ENCODE peak calls at places on chromosome 12, in nine cellular contexts. One of them, this sample, is unnamed.

GRCh38 chr12:106994579-106995220 is 7.8 kb upstream of the MTERF2 start:
- DNase-seq in BE2C: no peak
- DNase-seq in hepatocyte: no peak
- DNase-seq in effector memory CD4-positive, alpha-beta T cell: no peak
- DNase-seq in right atrium auricular region: no peak
- DNase-seq in heart left ventricle: no peak
- DNase-seq in body of pancreas: no peak
- DNase-seq in brain microvascular endothelial cell: peak; percentile 26
- DNase-seq in kidney epithelial cell: no peak
- DNase-seq in this sample: no peak

GRCh38 chr12:124625867-124626675 is 58.7 kb upstream of the NCOR2 start:
- DNase-seq in BE2C: no peak
- DNase-seq in hepatocyte: peak; percentile 78
- DNase-seq in effector memory CD4-positive, alpha-beta T cell: no peak
- DNase-seq in right atrium auricular region: peak; percentile 96
- DNase-seq in heart left ventricle: peak; percentile 93
- DNase-seq in body of pancreas: peak; percentile 45
- DNase-seq in brain microvascular endothelial cell: peak; percentile 69
- DNase-seq in kidney epithelial cell: no peak
- DNase-seq in this sample: no peak

GRCh38 chr12:13114251-13115052 is 11.0 kb upstream of the GSG1 start:
- DNase-seq in BE2C: no peak
- DNase-seq in hepatocyte: no peak
- DNase-seq in effector memory CD4-positive, alpha-beta T cell: no peak
- DNase-seq in right atrium auricular region: no peak
- DNase-seq in heart left ventricle: no peak
- DNase-seq in body of pancreas: no peak
- DNase-seq in brain microvascular endothelial cell: no peak
- DNase-seq in kidney epithelial cell: no peak
- DNase-seq in this sample: peak; percentile 72

GRCh38 chr12:79016181-79016580 is 151.6 kb downstream of the SYT1 start:
- DNase-seq in BE2C: no peak
- DNase-seq in hepatocyte: no peak
- DNase-seq in effector memory CD4-positive, alpha-beta T cell: no peak
- DNase-seq in right atrium auricular region: no peak
- DNase-seq in heart left ventricle: no peak
- DNase-seq in body of pancreas: no peak
- DNase-seq in brain microvascular endothelial cell: no peak
- DNase-seq in kidney epithelial cell: no peak
- DNase-seq in this sample: no peak

GRCh38 chr12:3243376-3244084 is 166.4 kb downstream of the TSPAN9 start:
- DNase-seq in BE2C: no peak
- DNase-seq in hepatocyte: no peak
- DNase-seq in effector memory CD4-positive, alpha-beta T cell: no peak
- DNase-seq in right atrium auricular region: no peak
- DNase-seq in heart left ventricle: no peak
- DNase-seq in body of pancreas: peak; percentile 28
- DNase-seq in brain microvascular endothelial cell: no peak
- DNase-seq in kidney epithelial cell: no peak
- DNase-seq in this sample: no peak

GRCh38 chr12:24398605-24399004 is 449.1 kb upstream of the SOX5 start:
- DNase-seq in BE2C: no peak
- DNase-seq in hepatocyte: no peak
- DNase-seq in effector memory CD4-positive, alpha-beta T cell: no peak
- DNase-seq in right atrium auricular region: no peak
- DNase-seq in heart left ventricle: no peak
- DNase-seq in body of pancreas: no peak
- DNase-seq in brain microvascular endothelial cell: no peak
- DNase-seq in kidney epithelial cell: no peak
- DNase-seq in this sample: no peak

GRCh38 chr12:87809916-87810315 is 219.3 kb downstream of the C12orf50 start:
- DNase-seq in BE2C: no peak
- DNase-seq in hepatocyte: no peak
- DNase-seq in effector memory CD4-positive, alpha-beta T cell: no peak
- DNase-seq in right atrium auricular region: no peak
- DNase-seq in heart left ventricle: no peak
- DNase-seq in body of pancreas: no peak
- DNase-seq in brain microvascular endothelial cell: no peak
- DNase-seq in kidney epithelial cell: no peak
- DNase-seq in this sample: no peak

GRCh38 chr12:117045175-117045997 is 53.8 kb downstream of the TESC start:
- DNase-seq in BE2C: peak; percentile 41
- DNase-seq in hepatocyte: no peak
- DNase-seq in effector memory CD4-positive, alpha-beta T cell: no peak
- DNase-seq in right atrium auricular region: no peak
- DNase-seq in heart left ventricle: no peak
- DNase-seq in body of pancreas: no peak
- DNase-seq in brain microvascular endothelial cell: no peak
- DNase-seq in kidney epithelial cell: no peak
- DNase-seq in this sample: no peak

GRCh38 chr12:67786086-67786485 is 137.5 kb downstream of the DYRK2 start:
- DNase-seq in BE2C: no peak
- DNase-seq in hepatocyte: no peak
- DNase-seq in effector memory CD4-positive, alpha-beta T cell: no peak
- DNase-seq in right atrium auricular region: no peak
- DNase-seq in heart left ventricle: no peak
- DNase-seq in body of pancreas: no peak
- DNase-seq in brain microvascular endothelial cell: no peak
- DNase-seq in kidney epithelial cell: no peak
- DNase-seq in this sample: no peak

GRCh38 chr12:12992418-12993175 is 7.5 kb downstream of the HEBP1 start:
- DNase-seq in BE2C: no peak
- DNase-seq in hepatocyte: peak; percentile 67
- DNase-seq in effector memory CD4-positive, alpha-beta T cell: no peak
- DNase-seq in right atrium auricular region: peak; percentile 80
- DNase-seq in heart left ventricle: no peak
- DNase-seq in body of pancreas: peak; percentile 43
- DNase-seq in brain microvascular endothelial cell: peak; percentile 78
- DNase-seq in kidney epithelial cell: peak; percentile 86
- DNase-seq in this sample: peak; percentile 59

GRCh38 chr12:54997914-54998507 is 13.4 kb upstream of the TESPA1 start:
- DNase-seq in BE2C: no peak
- DNase-seq in hepatocyte: no peak
- DNase-seq in effector memory CD4-positive, alpha-beta T cell: no peak
- DNase-seq in right atrium auricular region: no peak
- DNase-seq in heart left ventricle: no peak
- DNase-seq in body of pancreas: no peak
- DNase-seq in brain microvascular endothelial cell: no peak
- DNase-seq in kidney epithelial cell: no peak
- DNase-seq in this sample: no peak

GRCh38 chr12:22353615-22354325 is 19.3 kb upstream of the ST8SIA1 start:
- DNase-seq in BE2C: no peak
- DNase-seq in hepatocyte: no peak
- DNase-seq in effector memory CD4-positive, alpha-beta T cell: no peak
- DNase-seq in right atrium auricular region: no peak
- DNase-seq in heart left ventricle: no peak
- DNase-seq in body of pancreas: no peak
- DNase-seq in brain microvascular endothelial cell: no peak
- DNase-seq in kidney epithelial cell: no peak
- DNase-seq in this sample: no peak

GRCh38 chr12:104381721-104382480 is 74.8 kb upstream of the CHST11 start:
- DNase-seq in BE2C: peak; percentile 78
- DNase-seq in hepatocyte: peak; percentile 91
- DNase-seq in effector memory CD4-positive, alpha-beta T cell: peak; percentile 73
- DNase-seq in right atrium auricular region: peak; percentile 88
- DNase-seq in heart left ventricle: peak; percentile 74
- DNase-seq in body of pancreas: peak; percentile 88
- DNase-seq in brain microvascular endothelial cell: peak; percentile 73
- DNase-seq in kidney epithelial cell: peak; percentile 23
- DNase-seq in this sample: peak; percentile 50
- H3K4me3 ChIP-seq in BE2C: no peak overlapping the region
- H3K4me3 ChIP-seq in hepatocyte: no peak overlapping the region
- H3K4me3 ChIP-seq in effector memory CD4-positive, alpha-beta T cell: no peak overlapping the region
- H3K4me3 ChIP-seq in right atrium auricular region: no peak overlapping the region
- H3K4me3 ChIP-seq in heart left ventricle: no peak overlapping the region
- H3K4me3 ChIP-seq in body of pancreas: no peak overlapping the region
- H3K4me3 ChIP-seq in brain microvascular endothelial cell: no peak overlapping the region
- H3K4me3 ChIP-seq in kidney epithelial cell: no peak overlapping the region
- H3K4me3 ChIP-seq in this sample: no peak overlapping the region

DNA sequence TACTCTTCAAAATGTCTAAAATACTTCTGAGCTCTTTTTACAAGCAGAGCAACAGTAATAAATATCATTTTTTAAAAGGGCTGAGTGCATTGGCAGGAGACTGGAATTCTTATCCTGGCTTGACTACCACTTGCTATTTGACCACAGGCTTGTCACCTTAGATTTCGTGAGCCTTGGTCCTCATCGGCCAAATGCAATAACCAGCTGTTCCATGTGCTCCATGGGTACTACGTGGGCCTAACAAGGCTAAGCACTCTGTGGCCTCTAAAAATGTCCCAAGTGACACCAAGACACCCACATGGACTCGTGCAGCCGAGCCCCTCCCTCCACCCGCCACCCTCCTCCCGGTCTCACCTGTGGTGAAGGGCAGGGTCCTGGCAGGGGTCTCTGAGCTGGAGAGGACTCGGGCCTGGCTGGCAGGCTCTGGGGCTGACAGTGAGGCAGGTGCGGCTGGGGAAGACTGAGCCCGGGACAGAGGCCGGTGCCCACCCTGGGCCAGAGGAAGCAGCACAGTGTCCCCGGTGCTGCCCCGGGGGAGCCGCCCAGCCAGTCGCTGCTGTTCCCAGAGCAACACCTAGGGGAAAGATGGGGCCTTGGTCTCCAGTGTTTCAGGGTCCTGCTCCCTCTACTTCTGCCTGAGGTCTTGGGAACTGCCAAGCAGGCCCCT is 20.1 kb downstream of the SLC48A1 start:
- DNase-seq in BE2C: no peak
- DNase-seq in hepatocyte: no peak
- DNase-seq in effector memory CD4-positive, alpha-beta T cell: no peak
- DNase-seq in right atrium auricular region: no peak
- DNase-seq in heart left ventricle: peak; percentile 50
- DNase-seq in body of pancreas: no peak
- DNase-seq in brain microvascular endothelial cell: no peak
- DNase-seq in kidney epithelial cell: no peak
- DNase-seq in this sample: no peak
- H3K36me3 ChIP-seq in BE2C: peaks cover 49% of the 10 kb centered on the region
- H3K36me3 ChIP-seq in hepatocyte: no peaks in the 10 kb centered on the region
- H3K36me3 ChIP-seq in effector memory CD4-positive, alpha-beta T cell: peaks cover 95% of the 10 kb centered on the region
- H3K36me3 ChIP-seq in right atrium auricular region: peaks cover 100% of the 10 kb centered on the region
- H3K36me3 ChIP-seq in heart left ventricle: peaks cover 97% of the 10 kb centered on the region
- H3K36me3 ChIP-seq in body of pancreas: no peaks in the 10 kb centered on the region
- H3K36me3 ChIP-seq in brain microvascular endothelial cell: peaks cover 90% of the 10 kb centered on the region
- H3K36me3 ChIP-seq in kidney epithelial cell: peaks cover 7% of the 10 kb centered on the region
- H3K36me3 ChIP-seq in this sample: peaks cover 11% of the 10 kb centered on the region

DNA sequence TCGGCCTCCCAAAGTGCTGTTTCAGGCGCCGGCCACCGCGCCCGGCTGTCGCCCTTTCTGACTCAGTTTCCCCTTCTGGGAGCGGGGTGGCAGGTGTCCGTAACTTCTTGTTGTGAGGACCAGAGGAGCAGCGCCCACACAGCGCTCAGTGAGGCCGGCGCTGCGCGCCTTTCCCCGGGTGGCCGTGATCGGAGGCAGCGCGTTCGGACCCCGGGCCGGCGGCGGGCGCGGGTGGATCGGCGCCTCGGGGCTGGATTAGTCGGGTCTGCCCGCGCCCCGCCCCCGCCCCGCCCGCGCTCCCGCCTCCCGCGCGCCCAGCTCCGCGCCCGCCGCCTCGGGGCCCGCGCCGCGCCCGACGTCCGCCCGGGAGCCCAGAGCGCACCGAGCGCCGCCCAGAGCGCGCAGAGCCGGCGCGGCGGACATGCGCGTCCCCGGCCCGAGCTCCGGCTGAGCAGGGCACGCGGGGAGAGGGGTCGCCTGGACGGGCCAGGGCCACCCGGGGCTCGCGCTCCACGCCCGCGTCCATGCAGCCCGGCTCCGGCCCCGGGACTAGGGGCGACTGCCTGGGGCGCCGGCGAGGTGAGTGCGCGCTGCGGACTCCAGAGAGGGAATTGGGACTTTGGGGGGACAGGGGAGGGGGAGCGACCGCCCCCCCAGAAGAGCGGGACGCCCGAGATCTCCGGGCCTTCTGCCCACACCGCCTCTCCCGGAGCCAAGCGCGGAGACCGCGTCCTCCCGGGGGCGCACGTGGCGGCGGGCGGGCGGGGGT is 50.5 kb downstream of the LRCOL1 start:
- DNase-seq in BE2C: peak; percentile 62
- DNase-seq in hepatocyte: peak; percentile 83
- DNase-seq in effector memory CD4-positive, alpha-beta T cell: no peak
- DNase-seq in right atrium auricular region: no peak
- DNase-seq in heart left ventricle: no peak
- DNase-seq in body of pancreas: peak; percentile 66
- DNase-seq in brain microvascular endothelial cell: no peak
- DNase-seq in kidney epithelial cell: no peak
- DNase-seq in this sample: no peak
- H3K4me3 ChIP-seq in BE2C: peak overlapping the region; percentile 54
- H3K4me3 ChIP-seq in hepatocyte: peak overlapping the region; percentile 75
- H3K4me3 ChIP-seq in effector memory CD4-positive, alpha-beta T cell: peak overlapping the region; percentile 61
- H3K4me3 ChIP-seq in right atrium auricular region: peak overlapping the region; percentile 47
- H3K4me3 ChIP-seq in heart left ventricle: peak overlapping the region; percentile 77
- H3K4me3 ChIP-seq in body of pancreas: peak overlapping the region; percentile 19
- H3K4me3 ChIP-seq in brain microvascular endothelial cell: peak overlapping the region; percentile 54
- H3K4me3 ChIP-seq in kidney epithelial cell: peak overlapping the region; percentile 77
- H3K4me3 ChIP-seq in this sample: peak overlapping the region; percentile 86

GRCh38 chr12:11711675-11712327 is 62.3 kb downstream of the ETV6 start:
- DNase-seq in BE2C: no peak
- DNase-seq in hepatocyte: no peak
- DNase-seq in effector memory CD4-positive, alpha-beta T cell: no peak
- DNase-seq in right atrium auricular region: no peak
- DNase-seq in heart left ventricle: no peak
- DNase-seq in body of pancreas: no peak
- DNase-seq in brain microvascular endothelial cell: no peak
- DNase-seq in kidney epithelial cell: no peak
- DNase-seq in this sample: no peak

GRCh38 chr12:11712491-11712890 is 63.0 kb downstream of the ETV6 start:
- DNase-seq in BE2C: no peak
- DNase-seq in hepatocyte: no peak
- DNase-seq in effector memory CD4-positive, alpha-beta T cell: no peak
- DNase-seq in right atrium auricular region: no peak
- DNase-seq in heart left ventricle: no peak
- DNase-seq in body of pancreas: no peak
- DNase-seq in brain microvascular endothelial cell: no peak
- DNase-seq in kidney epithelial cell: no peak
- DNase-seq in this sample: no peak

GRCh38 chr12:11716794-11717532 is 67.5 kb downstream of the ETV6 start:
- DNase-seq in BE2C: peak; percentile 18
- DNase-seq in hepatocyte: peak; percentile 36
- DNase-seq in effector memory CD4-positive, alpha-beta T cell: no peak
- DNase-seq in right atrium auricular region: no peak
- DNase-seq in heart left ventricle: no peak
- DNase-seq in body of pancreas: no peak
- DNase-seq in brain microvascular endothelial cell: no peak
- DNase-seq in kidney epithelial cell: no peak
- DNase-seq in this sample: peak; percentile 88

GRCh38 chr12:11713202-11713601 is 63.7 kb downstream of the ETV6 start:
- DNase-seq in BE2C: no peak
- DNase-seq in hepatocyte: no peak
- DNase-seq in effector memory CD4-positive, alpha-beta T cell: no peak
- DNase-seq in right atrium auricular region: no peak
- DNase-seq in heart left ventricle: no peak
- DNase-seq in body of pancreas: no peak
- DNase-seq in brain microvascular endothelial cell: no peak
- DNase-seq in kidney epithelial cell: no peak
- DNase-seq in this sample: no peak

DNA sequence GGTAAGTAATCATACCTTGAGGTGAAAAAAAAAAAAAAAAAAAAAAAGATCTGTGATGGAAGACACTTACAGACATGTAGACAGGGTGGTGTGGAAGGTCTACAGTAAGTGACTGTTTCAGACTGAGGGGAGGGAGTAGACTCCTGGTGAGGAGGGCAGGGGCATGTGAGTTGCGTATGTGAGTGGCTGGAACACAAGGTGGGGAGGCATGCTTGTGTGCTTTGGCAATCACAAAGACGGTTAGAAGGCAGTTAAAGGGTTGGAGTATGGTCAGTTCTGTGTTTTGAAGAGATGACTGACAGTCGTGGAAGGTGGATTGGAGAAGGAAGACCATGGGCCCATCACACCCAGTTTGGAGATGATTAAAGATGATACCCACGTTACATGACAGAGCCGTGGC is 65.2 kb downstream of the ETV6 start:
- DNase-seq in BE2C: no peak
- DNase-seq in hepatocyte: no peak
- DNase-seq in effector memory CD4-positive, alpha-beta T cell: no peak
- DNase-seq in right atrium auricular region: no peak
- DNase-seq in heart left ventricle: no peak
- DNase-seq in body of pancreas: no peak
- DNase-seq in brain microvascular endothelial cell: no peak
- DNase-seq in kidney epithelial cell: no peak
- DNase-seq in this sample: no peak
- H3K36me3 ChIP-seq in BE2C: no peaks in the 10 kb centered on the region
- H3K36me3 ChIP-seq in hepatocyte: no peaks in the 10 kb centered on the region
- H3K36me3 ChIP-seq in effector memory CD4-positive, alpha-beta T cell: no peaks in the 10 kb centered on the region
- H3K36me3 ChIP-seq in right atrium auricular region: no peaks in the 10 kb centered on the region
- H3K36me3 ChIP-seq in heart left ventricle: peaks cover 4% of the 10 kb centered on the region
- H3K36me3 ChIP-seq in body of pancreas: no peaks in the 10 kb centered on the region
- H3K36me3 ChIP-seq in brain microvascular endothelial cell: no peaks in the 10 kb centered on the region
- H3K36me3 ChIP-seq in kidney epithelial cell: no peaks in the 10 kb centered on the region
- H3K36me3 ChIP-seq in this sample: no peaks in the 10 kb centered on the region